ENCODE peak calls at places on chromosomes 12 and 14, in nine cellular contexts. One of them, this sample, is unnamed.
A peak's percentile ranks its signal among the peaks of the same experiment; 100 is the strongest.

GRCh38 chr12:9198012-9198411 is 10.2 kb downstream of the PZP start:
- DNase-seq in cardiac fibroblast: no peak
- DNase-seq in ovary: no peak
- DNase-seq in pancreas: no peak
- DNase-seq in GM20000: no peak
- DNase-seq in WTC11: no peak
- DNase-seq in mucosa of descending colon: no peak
- DNase-seq in mammary epithelial cell: no peak
- DNase-seq in kidney epithelial cell: no peak
- DNase-seq in this sample: no peak

GRCh38 chr12:7439579-7440505 is 4.1 kb downstream of the CD163L1 start:
- DNase-seq in WTC11: peak; percentile 84
- DNase-seq in pancreas: peak; percentile 45
- DNase-seq in kidney epithelial cell: no peak
- DNase-seq in mammary epithelial cell: no peak
- DNase-seq in GM20000: peak; percentile 15
- DNase-seq in ovary: no peak
- DNase-seq in cardiac fibroblast: peak; percentile 61
- DNase-seq in mucosa of descending colon: peak; percentile 64
- DNase-seq in this sample: no peak

GRCh38 chr14:33556382-33557121 is 394.3 kb downstream of the EGLN3 start:
- DNase-seq in mucosa of descending colon: no peak
- DNase-seq in cardiac fibroblast: peak; percentile 72
- DNase-seq in WTC11: no peak
- DNase-seq in kidney epithelial cell: no peak
- DNase-seq in pancreas: no peak
- DNase-seq in ovary: no peak
- DNase-seq in GM20000: no peak
- DNase-seq in mammary epithelial cell: peak; percentile 63
- DNase-seq in this sample: no peak

GRCh38 chr12:51971679-51972423 is 20.4 kb downstream of the ACVR1B start:
- DNase-seq in WTC11: no peak
- DNase-seq in ovary: no peak
- DNase-seq in GM20000: no peak
- DNase-seq in kidney epithelial cell: no peak
- DNase-seq in cardiac fibroblast: peak; percentile 33
- DNase-seq in mammary epithelial cell: no peak
- DNase-seq in pancreas: no peak
- DNase-seq in mucosa of descending colon: no peak
- DNase-seq in this sample: no peak

GRCh38 chr12:272942-273906 is 10.6 kb upstream of the SLC6A13 start:
- DNase-seq in kidney epithelial cell: no peak
- DNase-seq in GM20000: no peak
- DNase-seq in ovary: no peak
- DNase-seq in cardiac fibroblast: no peak
- DNase-seq in mucosa of descending colon: no peak
- DNase-seq in WTC11: no peak
- DNase-seq in mammary epithelial cell: no peak
- DNase-seq in pancreas: no peak
- DNase-seq in this sample: no peak

GRCh38 chr14:99521176-99522024 is 40.2 kb downstream of the CCNK start:
- DNase-seq in GM20000: no peak
- DNase-seq in WTC11: no peak
- DNase-seq in pancreas: no peak
- DNase-seq in mucosa of descending colon: peak; percentile 33
- DNase-seq in mammary epithelial cell: no peak
- DNase-seq in kidney epithelial cell: no peak
- DNase-seq in cardiac fibroblast: no peak
- DNase-seq in ovary: no peak
- DNase-seq in this sample: no peak

GRCh38 chr14:63956326-63956725 is 103.5 kb downstream of the SYNE2 start:
- DNase-seq in ovary: no peak
- DNase-seq in WTC11: no peak
- DNase-seq in kidney epithelial cell: no peak
- DNase-seq in mucosa of descending colon: no peak
- DNase-seq in GM20000: no peak
- DNase-seq in pancreas: no peak
- DNase-seq in mammary epithelial cell: peak; percentile 51
- DNase-seq in cardiac fibroblast: peak; percentile 23
- DNase-seq in this sample: no peak

GRCh38 chr12:85575115-85576096 is 260.8 kb downstream of the RASSF9 start:
- DNase-seq in kidney epithelial cell: peak; percentile 19
- DNase-seq in WTC11: peak; percentile 59
- DNase-seq in ovary: no peak
- DNase-seq in mammary epithelial cell: peak; percentile 47
- DNase-seq in GM20000: peak; percentile 44
- DNase-seq in pancreas: peak; percentile 38
- DNase-seq in cardiac fibroblast: peak; percentile 81
- DNase-seq in mucosa of descending colon: no peak
- DNase-seq in this sample: no peak

GRCh38 chr12:54262403-54262925 is 17.5 kb downstream of the CBX5 start:
- DNase-seq in cardiac fibroblast: peak; percentile 57
- DNase-seq in mucosa of descending colon: no peak
- DNase-seq in WTC11: no peak
- DNase-seq in GM20000: no peak
- DNase-seq in mammary epithelial cell: no peak
- DNase-seq in pancreas: no peak
- DNase-seq in kidney epithelial cell: no peak
- DNase-seq in ovary: no peak
- DNase-seq in this sample: no peak

GRCh38 chr12:29241821-29242591 is 92.9 kb downstream of the FAR2 start:
- DNase-seq in mucosa of descending colon: no peak
- DNase-seq in cardiac fibroblast: peak; percentile 93
- DNase-seq in ovary: no peak
- DNase-seq in WTC11: no peak
- DNase-seq in mammary epithelial cell: peak; percentile 90
- DNase-seq in kidney epithelial cell: peak; percentile 65
- DNase-seq in GM20000: peak; percentile 47
- DNase-seq in pancreas: peak; percentile 18
- DNase-seq in this sample: no peak

GRCh38 chr14:94128216-94128839 is 1.1 kb downstream of the IFI27L2 start:
- DNase-seq in ovary: no peak
- DNase-seq in pancreas: no peak
- DNase-seq in cardiac fibroblast: no peak
- DNase-seq in kidney epithelial cell: no peak
- DNase-seq in WTC11: no peak
- DNase-seq in GM20000: no peak
- DNase-seq in mucosa of descending colon: no peak
- DNase-seq in mammary epithelial cell: no peak
- DNase-seq in this sample: no peak

GRCh38 chr14:66485910-66486421 is at the start of gene CCDC196:
- DNase-seq in WTC11: no peak
- DNase-seq in mammary epithelial cell: no peak
- DNase-seq in GM20000: no peak
- DNase-seq in pancreas: no peak
- DNase-seq in ovary: no peak
- DNase-seq in mucosa of descending colon: no peak
- DNase-seq in kidney epithelial cell: no peak
- DNase-seq in cardiac fibroblast: no peak
- DNase-seq in this sample: no peak

GRCh38 chr12:3490848-3491382 is at the start of gene PRMT8:
- DNase-seq in cardiac fibroblast: peak; percentile 6
- DNase-seq in ovary: no peak
- DNase-seq in mammary epithelial cell: peak; percentile 54
- DNase-seq in GM20000: no peak
- DNase-seq in WTC11: peak; percentile 72
- DNase-seq in mucosa of descending colon: no peak
- DNase-seq in kidney epithelial cell: no peak
- DNase-seq in pancreas: no peak
- DNase-seq in this sample: no peak

GRCh38 chr12:104243971-104244370 is 28.4 kb downstream of the TXNRD1 start:
- DNase-seq in WTC11: no peak
- DNase-seq in pancreas: no peak
- DNase-seq in GM20000: no peak
- DNase-seq in mammary epithelial cell: no peak
- DNase-seq in mucosa of descending colon: no peak
- DNase-seq in ovary: no peak
- DNase-seq in kidney epithelial cell: no peak
- DNase-seq in cardiac fibroblast: no peak
- DNase-seq in this sample: no peak

GRCh38 chr12:24595652-24596235 is 353.2 kb downstream of the BCAT1 start:
- DNase-seq in pancreas: no peak
- DNase-seq in WTC11: no peak
- DNase-seq in kidney epithelial cell: no peak
- DNase-seq in mucosa of descending colon: no peak
- DNase-seq in mammary epithelial cell: no peak
- DNase-seq in cardiac fibroblast: peak; percentile 25
- DNase-seq in ovary: no peak
- DNase-seq in GM20000: no peak
- DNase-seq in this sample: no peak

GRCh38 chr14:82755476-82755875 is 1221.8 kb upstream of the SEL1L start:
- DNase-seq in kidney epithelial cell: no peak
- DNase-seq in cardiac fibroblast: no peak
- DNase-seq in GM20000: no peak
- DNase-seq in WTC11: no peak
- DNase-seq in mammary epithelial cell: no peak
- DNase-seq in mucosa of descending colon: no peak
- DNase-seq in pancreas: no peak
- DNase-seq in ovary: no peak
- DNase-seq in this sample: no peak

GRCh38 chr14:94123868-94124267 is 5.5 kb downstream of the IFI27L2 start:
- DNase-seq in cardiac fibroblast: no peak
- DNase-seq in ovary: no peak
- DNase-seq in kidney epithelial cell: no peak
- DNase-seq in pancreas: no peak
- DNase-seq in mucosa of descending colon: no peak
- DNase-seq in mammary epithelial cell: no peak
- DNase-seq in GM20000: no peak
- DNase-seq in WTC11: no peak
- DNase-seq in this sample: no peak

GRCh38 chr14:67710209-67710608 is 8.5 kb downstream of the RDH12 start:
- DNase-seq in ovary: no peak
- DNase-seq in mammary epithelial cell: no peak
- DNase-seq in kidney epithelial cell: no peak
- DNase-seq in mucosa of descending colon: no peak
- DNase-seq in cardiac fibroblast: peak; percentile 28
- DNase-seq in GM20000: no peak
- DNase-seq in pancreas: no peak
- DNase-seq in WTC11: no peak
- DNase-seq in this sample: no peak

GRCh38 chr14:91940209-91940608 is 7.3 kb downstream of the FBLN5 start:
- DNase-seq in mucosa of descending colon: no peak
- DNase-seq in kidney epithelial cell: no peak
- DNase-seq in GM20000: no peak
- DNase-seq in mammary epithelial cell: no peak
- DNase-seq in WTC11: no peak
- DNase-seq in cardiac fibroblast: no peak
- DNase-seq in ovary: no peak
- DNase-seq in pancreas: no peak
- DNase-seq in this sample: no peak
- TF ChIP-seq CTCF in mucosa of descending colon: no peak
- TF ChIP-seq CTCF in kidney epithelial cell: no peak
- TF ChIP-seq CTCF in GM20000: no peak
- TF ChIP-seq CTCF in mammary epithelial cell: no peak
- TF ChIP-seq CTCF in WTC11: no peak
- TF ChIP-seq CTCF in cardiac fibroblast: no peak
- TF ChIP-seq CTCF in ovary: no peak
- TF ChIP-seq CTCF in pancreas: no peak
- TF ChIP-seq CTCF in this sample: no peak

GRCh38 chr12:47396902-47397663 is 308.7 kb downstream of the RPAP3 start:
- DNase-seq in cardiac fibroblast: peak; percentile 9
- DNase-seq in mucosa of descending colon: no peak
- DNase-seq in pancreas: no peak
- DNase-seq in ovary: no peak
- DNase-seq in mammary epithelial cell: no peak
- DNase-seq in kidney epithelial cell: no peak
- DNase-seq in GM20000: no peak
- DNase-seq in WTC11: no peak
- DNase-seq in this sample: peak; percentile 40

GRCh38 chr12:47400251-47400650 is 305.6 kb downstream of the RPAP3 start:
- DNase-seq in mammary epithelial cell: peak; percentile 40
- DNase-seq in kidney epithelial cell: no peak
- DNase-seq in pancreas: no peak
- DNase-seq in ovary: no peak
- DNase-seq in GM20000: no peak
- DNase-seq in WTC11: no peak
- DNase-seq in cardiac fibroblast: peak; percentile 17
- DNase-seq in mucosa of descending colon: no peak
- DNase-seq in this sample: no peak

GRCh38 chr12:47393403-47393790 is 312.4 kb downstream of the RPAP3 start:
- DNase-seq in pancreas: no peak
- DNase-seq in cardiac fibroblast: no peak
- DNase-seq in mucosa of descending colon: no peak
- DNase-seq in kidney epithelial cell: no peak
- DNase-seq in WTC11: no peak
- DNase-seq in mammary epithelial cell: no peak
- DNase-seq in GM20000: no peak
- DNase-seq in ovary: no peak
- DNase-seq in this sample: no peak

GRCh38 chr12:47394070-47394469 is 311.8 kb downstream of the RPAP3 start:
- DNase-seq in WTC11: no peak
- DNase-seq in kidney epithelial cell: no peak
- DNase-seq in GM20000: no peak
- DNase-seq in ovary: no peak
- DNase-seq in pancreas: no peak
- DNase-seq in mucosa of descending colon: no peak
- DNase-seq in cardiac fibroblast: peak; percentile 41
- DNase-seq in mammary epithelial cell: no peak
- DNase-seq in this sample: no peak

GRCh38 chr12:47397664-47398281 is 308.1 kb downstream of the RPAP3 start:
- DNase-seq in cardiac fibroblast: peak; percentile 84
- DNase-seq in kidney epithelial cell: no peak
- DNase-seq in WTC11: no peak
- DNase-seq in mammary epithelial cell: peak; percentile 74
- DNase-seq in GM20000: peak; percentile 16
- DNase-seq in mucosa of descending colon: no peak
- DNase-seq in pancreas: no peak
- DNase-seq in ovary: no peak
- DNase-seq in this sample: no peak
- TF ChIP-seq CTCF in cardiac fibroblast: peak; percentile 72
- TF ChIP-seq CTCF in kidney epithelial cell: peak; percentile 30
- TF ChIP-seq CTCF in WTC11: no peak
- TF ChIP-seq CTCF in mammary epithelial cell: peak; percentile 83
- TF ChIP-seq CTCF in GM20000: peak; percentile 44
- TF ChIP-seq CTCF in mucosa of descending colon: no peak
- TF ChIP-seq CTCF in pancreas: no peak
- TF ChIP-seq CTCF in ovary: no peak
- TF ChIP-seq CTCF in this sample: no peak

DNA sequence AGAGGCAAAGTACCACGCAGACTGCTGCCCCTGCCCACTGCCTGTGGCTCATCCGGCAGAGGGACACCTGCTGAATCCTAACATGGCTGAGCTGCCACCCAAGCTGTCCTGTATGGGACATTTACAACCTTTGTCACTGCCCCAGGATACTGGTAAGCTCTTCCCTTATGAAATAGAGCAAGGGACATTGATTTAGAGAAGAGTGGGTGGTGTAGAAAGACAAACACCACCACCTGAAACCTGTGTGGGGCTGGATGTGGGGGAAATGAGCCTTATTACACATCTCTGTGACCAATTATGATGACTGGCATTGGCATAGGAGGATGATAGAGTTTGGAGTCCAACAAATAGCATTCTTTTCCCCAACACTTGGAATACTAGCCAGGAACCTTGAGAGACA is 81.2 kb upstream of the GZMB start:
- DNase-seq in cardiac fibroblast: no peak
- DNase-seq in mucosa of descending colon: no peak
- DNase-seq in WTC11: no peak
- DNase-seq in ovary: no peak
- DNase-seq in GM20000: no peak
- DNase-seq in mammary epithelial cell: no peak
- DNase-seq in kidney epithelial cell: no peak
- DNase-seq in pancreas: no peak
- DNase-seq in this sample: no peak
- TF ChIP-seq CTCF in cardiac fibroblast: no peak
- TF ChIP-seq CTCF in mucosa of descending colon: no peak
- TF ChIP-seq CTCF in WTC11: no peak
- TF ChIP-seq CTCF in ovary: no peak
- TF ChIP-seq CTCF in GM20000: no peak
- TF ChIP-seq CTCF in mammary epithelial cell: no peak
- TF ChIP-seq CTCF in kidney epithelial cell: no peak
- TF ChIP-seq CTCF in pancreas: no peak
- TF ChIP-seq CTCF in this sample: no peak

GRCh38 chr12:124637586-124637985 is 70.2 kb upstream of the NCOR2 start:
- DNase-seq in pancreas: no peak
- DNase-seq in ovary: no peak
- DNase-seq in mammary epithelial cell: peak; percentile 86
- DNase-seq in mucosa of descending colon: peak; percentile 55
- DNase-seq in cardiac fibroblast: no peak
- DNase-seq in GM20000: no peak
- DNase-seq in kidney epithelial cell: no peak
- DNase-seq in WTC11: no peak
- DNase-seq in this sample: no peak
- TF ChIP-seq CTCF in pancreas: no peak
- TF ChIP-seq CTCF in ovary: no peak
- TF ChIP-seq CTCF in mammary epithelial cell: no peak
- TF ChIP-seq CTCF in mucosa of descending colon: no peak
- TF ChIP-seq CTCF in cardiac fibroblast: no peak
- TF ChIP-seq CTCF in GM20000: no peak
- TF ChIP-seq CTCF in kidney epithelial cell: no peak
- TF ChIP-seq CTCF in WTC11: no peak
- TF ChIP-seq CTCF in this sample: no peak